ENCODE peak calls at places on chromosomes 16 and 17, in five cellular contexts. W is stimulated activated CD8-positive, alpha-beta memory T cell treated with anti-CD3 and anti-CD28 coated beads, Interleukin-15, amount 100 ng/mL, for 48 hours; T is T-cell; K is activated CD4-positive, alpha-beta T cell treated with anti-CD3 and anti-CD28 coated beads, Interleukin-2, amount 50 U/mL, for 4 hours; D is dermis microvascular lymphatic vessel endothelial cell. N is an unnamed sample.

GRCh38 chr16:31471875-31472558 is at the start of gene TGFB1I1:
- DNase-seq in W (no peak), T (no peak), K (no peak), D (peak), N (peak)

GRCh38 chr17:50459081-50459676 is 9.5 kb downstream of the CHAD start:
- DNase-seq in W (no peak), T (no peak), K (no peak), D (no peak), N (no peak)

GRCh38 chr16:27928542-27928941 is 135.0 kb downstream of the GSG1L start:
- DNase-seq in W (no peak), T (no peak), K (no peak), D (no peak), N (no peak)

GRCh38 chr17:74631468-74632195 is 8.1 kb upstream of the CD300E start:
- DNase-seq in W (no peak), T (no peak), K (no peak), D (no peak), N (no peak)

GRCh38 chr17:79306688-79307323 is 232.2 kb downstream of the ENGASE start:
- DNase-seq in W (no peak), T (no peak), K (no peak), D (no peak), N (no peak)

GRCh38 chr16:79997257-79997656 is 396.7 kb upstream of the MAF start:
- DNase-seq in W (no peak), T (no peak), K (no peak), D (peak), N (peak)

GRCh38 chr17:20997711-20998570 is 44.9 kb downstream of the USP22 start:
- DNase-seq in W (no peak), T (no peak), K (no peak), D (no peak), N (no peak)

GRCh38 chr17:3968886-3969524 is 4.8 kb upstream of the ATP2A3 start:
- DNase-seq in W (no peak), T (no peak), K (no peak), D (no peak), N (no peak)

GRCh38 chr17:28967240-28968135 is 16.2 kb upstream of the PHF12 start:
- DNase-seq in W (no peak), T (no peak), K (no peak), D (no peak), N (no peak)

GRCh38 chr17:47850373-47850691 is 631 bp downstream of the SP6 start:
- DNase-seq in W (no peak), T (no peak), K (no peak), D (no peak), N (no peak)